ENCODE peak calls at places on chromosomes 2 and 18, in seven cellular contexts. W is left lobe of liver; J is activated naive CD8-positive, alpha-beta T cell treated with anti-CD3 and anti-CD28 coated beads, Interleukin-2, amount 10 ng/mL, durations not matched to agents 7 days and 5 days; N is activated T-cell treated with anti-CD3 and anti-CD28 coated beads, Interleukin-2, amount 50 U/mL, for 4 hours; O is lung; V is RWPE2; M is body of pancreas. Z is an unnamed sample.

GRCh38 chr2:227802882-227803281 is 10.8 kb upstream of the CCL20 start:
- ATAC-seq in N (no peak), O (no peak), V (no peak), M (no peak), W (no peak), J (no peak), Z (peak)

GRCh38 chr2:238286551-238286950 is 1.9 kb downstream of the PER2 start:
- ATAC-seq in V (no peak), M (peak), N (no peak), J (no peak), W (peak), O (no peak), Z (peak)

GRCh38 chr18:21300616-21301200 is 58.7 kb downstream of the GREB1L start:
- ATAC-seq in O (no peak), W (no peak), V (no peak), N (no peak), J (no peak), M (no peak), Z (no peak)

GRCh38 chr2:127410871-127411396 is 7.3 kb upstream of the PROC start:
- ATAC-seq in J (no peak), V (peak), M (no peak), O (no peak), N (peak), W (no peak), Z (no peak)

GRCh38 chr2:158668394-158668793 is 126.7 kb upstream of the DAPL1 start:
- ATAC-seq in N (no peak), J (no peak), M (no peak), W (no peak), O (no peak), V (no peak), Z (no peak)

GRCh38 chr2:47504174-47504810 is 101.3 kb downstream of the MSH2 start:
- ATAC-seq in N (no peak), O (no peak), W (no peak), M (no peak), J (no peak), V (no peak), Z (no peak)

GRCh38 chr2:42135381-42136312 is 33.5 kb upstream of the EML4 start:
- ATAC-seq in M (no peak), N (no peak), V (no peak), W (no peak), O (no peak), J (no peak), Z (no peak)

GRCh38 chr2:121873870-121874269 is 118.4 kb downstream of the TSN start:
- ATAC-seq in O (no peak), N (no peak), M (no peak), W (no peak), V (no peak), J (no peak), Z (no peak)

GRCh38 chr18:55552498-55553189 is 35.3 kb downstream of the TCF4 start:
- ATAC-seq in M (no peak), W (no peak), J (no peak), N (no peak), V (no peak), O (no peak), Z (no peak)

GRCh38 chr2:199442173-199442572 is 15.6 kb downstream of the SATB2 start:
- ATAC-seq in J (no peak), V (no peak), O (no peak), N (peak), M (no peak), W (no peak), Z (no peak)

GRCh38 chr2:30403592-30404353 is 43.3 kb upstream of the LCLAT1 start:
- ATAC-seq in W (no peak), J (no peak), O (no peak), V (no peak), M (no peak), N (no peak), Z (no peak)

GRCh38 chr2:142426064-142426463 is 295.2 kb upstream of the LRP1B start:
- ATAC-seq in N (no peak), O (no peak), W (no peak), V (no peak), J (no peak), M (no peak), Z (no peak)

GRCh38 chr2:199594443-199594842 is 136.7 kb upstream of the SATB2 start:
- ATAC-seq in M (no peak), V (no peak), W (no peak), J (no peak), O (no peak), N (peak), Z (no peak)

GRCh38 chr2:226970362-226970761 is 134.5 kb downstream of the RHBDD1 start:
- ATAC-seq in W (no peak), M (no peak), J (peak), O (no peak), N (no peak), V (no peak), Z (no peak)

GRCh38 chr2:238021327-238021726 is 39.5 kb upstream of the SCLY start:
- ATAC-seq in W (no peak), M (no peak), V (peak), N (no peak), O (no peak), J (no peak), Z (peak)

GRCh38 chr18:7298149-7298548 is 67.3 kb downstream of the LRRC30 start:
- ATAC-seq in M (no peak), N (no peak), O (no peak), W (no peak), V (no peak), J (no peak), Z (no peak)

GRCh38 chr18:6764382-6764781 is 34.9 kb downstream of the ARHGAP28 start:
- ATAC-seq in N (no peak), O (no peak), J (no peak), M (no peak), W (no peak), V (no peak), Z (no peak)

GRCh38 chr2:179044500-179044899 is 5.4 kb downstream of the CCDC141 start:
- ATAC-seq in J (no peak), W (no peak), M (peak), N (no peak), O (no peak), V (no peak), Z (no peak)

GRCh38 chr2:69601179-69601612 is 42.3 kb downstream of the AAK1 start:
- ATAC-seq in J (peak), M (peak), N (peak), W (no peak), V (peak), O (peak), Z (peak)

Z was measured in esophagus mucosa.